ENCODE peak calls at places on chromosome 6, in ten cellular contexts. B is uterus, O is lower leg skin, A is prostate gland, N is esophagus muscularis mucosa, T is Peyer's patch, Z is spleen, I is body of pancreas, E is ovary, W is breast epithelium. R is an unnamed sample.

GRCh38 chr6:113936093-113936934 is 34.6 kb downstream of the HDAC2 start:
- DNase-seq in B (no peak), W (no peak), E (no peak), Z (peak; percentile 54), A (peak; percentile 6), T (no peak), N (no peak), O (no peak), I (no peak), R (no peak)

GRCh38 chr6:43927525-43928210 is 157.7 kb downstream of the VEGFA start:
- DNase-seq in W (no peak), A (no peak), I (no peak), N (no peak), O (no peak), E (peak; percentile 8), B (no peak), Z (peak; percentile 28), T (peak; percentile 63), R (no peak)

GRCh38 chr6:24766685-24767462 is 7.9 kb upstream of the GMNN start:
- DNase-seq in E (no peak), Z (no peak), A (no peak), N (no peak), B (no peak), W (no peak), I (no peak), T (no peak), O (no peak), R (no peak)

GRCh38 chr6:148342146-148343027 is at the start of gene SASH1:
- DNase-seq in B (peak; percentile 57), W (peak; percentile 64), O (peak; percentile 54), I (peak; percentile 75), Z (peak; percentile 76), E (peak; percentile 63), N (peak; percentile 92), T (peak; percentile 76), A (peak; percentile 61), R (no peak)

GRCh38 chr6:167214216-167214615 is 56.4 kb upstream of the GPR31 start:
- DNase-seq in B (no peak), Z (no peak), I (no peak), N (no peak), E (no peak), A (no peak), W (no peak), O (no peak), T (no peak), R (no peak)

GRCh38 chr6:130138116-130138908 is 84.4 kb downstream of the SAMD3 start:
- DNase-seq in E (no peak), W (no peak), Z (no peak), T (no peak), O (no peak), A (no peak), B (no peak), N (no peak), I (no peak), R (no peak)

GRCh38 chr6:131163886-131164285 is 28.6 kb downstream of the AKAP7 start:
- DNase-seq in N (no peak), A (no peak), E (no peak), I (no peak), B (no peak), Z (no peak), W (no peak), O (no peak), T (no peak), R (no peak)

GRCh38 chr6:91633374-91634184 is 1046.7 kb upstream of the MAP3K7 start:
- DNase-seq in N (no peak), B (no peak), E (no peak), Z (no peak), T (no peak), W (no peak), A (no peak), I (no peak), O (no peak), R (no peak)

GRCh38 chr6:6942826-6943225 is 164.9 kb upstream of the RREB1 start:
- DNase-seq in W (peak; percentile 49), Z (peak; percentile 85), E (peak; percentile 53), T (no peak), I (no peak), N (no peak), B (no peak), O (peak; percentile 28), A (no peak), R (no peak)

GRCh38 chr6:170178561-170179477 is 112.1 kb downstream of the DLL1 start:
- DNase-seq in A (peak; percentile 88), T (peak; percentile 72), B (no peak), Z (peak; percentile 74), I (peak; percentile 93), O (peak; percentile 85), N (peak; percentile 84), W (peak; percentile 12), E (no peak), R (peak; percentile 94)

GRCh38 chr6:72554203-72554564 is 67.7 kb upstream of the KCNQ5 start:
- DNase-seq in E (no peak), B (no peak), Z (no peak), A (no peak), I (no peak), O (no peak), N (no peak), W (no peak), T (no peak), R (no peak)

DNA sequence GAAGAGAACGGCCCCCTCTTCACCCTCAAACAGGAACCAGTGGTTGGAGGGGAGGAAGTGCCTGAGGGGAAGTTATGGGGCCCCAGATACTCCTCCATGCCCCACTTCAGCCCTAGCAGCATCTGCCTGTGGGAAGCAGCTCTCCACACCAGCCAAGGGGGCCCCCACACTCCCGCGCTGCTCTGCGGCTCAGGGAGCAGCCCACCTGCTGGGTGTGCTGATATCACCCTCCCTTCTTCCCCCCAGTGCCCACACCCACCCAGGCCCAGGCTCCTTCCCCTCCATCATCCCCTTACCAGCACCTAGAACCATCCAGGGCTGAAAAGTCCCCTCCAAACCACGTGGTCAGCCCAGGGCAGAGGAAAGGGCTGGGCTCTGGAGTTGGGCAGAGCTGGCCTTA is 519 bp downstream of the LST1 start:
- DNase-seq in Z (peak; percentile 91), T (peak; percentile 76), B (no peak), O (no peak), E (no peak), N (no peak), I (no peak), A (no peak), W (no peak), R (no peak)
- TF ChIP-seq POLR2A in Z (no peak), T (no peak), B (no peak), O (no peak), E (no peak), N (no peak), I (no peak), A (no peak), W (no peak), R (no peak)

GRCh38 chr6:18234564-18234963 is 29.8 kb downstream of the DEK start:
- DNase-seq in Z (no peak), T (no peak), O (no peak), I (no peak), N (no peak), E (no peak), A (no peak), B (no peak), W (no peak), R (no peak)
- TF ChIP-seq POLR2A in Z (no peak), T (no peak), O (no peak), I (no peak), N (no peak), E (no peak), A (no peak), B (no peak), W (no peak), R (no peak)

DNA sequence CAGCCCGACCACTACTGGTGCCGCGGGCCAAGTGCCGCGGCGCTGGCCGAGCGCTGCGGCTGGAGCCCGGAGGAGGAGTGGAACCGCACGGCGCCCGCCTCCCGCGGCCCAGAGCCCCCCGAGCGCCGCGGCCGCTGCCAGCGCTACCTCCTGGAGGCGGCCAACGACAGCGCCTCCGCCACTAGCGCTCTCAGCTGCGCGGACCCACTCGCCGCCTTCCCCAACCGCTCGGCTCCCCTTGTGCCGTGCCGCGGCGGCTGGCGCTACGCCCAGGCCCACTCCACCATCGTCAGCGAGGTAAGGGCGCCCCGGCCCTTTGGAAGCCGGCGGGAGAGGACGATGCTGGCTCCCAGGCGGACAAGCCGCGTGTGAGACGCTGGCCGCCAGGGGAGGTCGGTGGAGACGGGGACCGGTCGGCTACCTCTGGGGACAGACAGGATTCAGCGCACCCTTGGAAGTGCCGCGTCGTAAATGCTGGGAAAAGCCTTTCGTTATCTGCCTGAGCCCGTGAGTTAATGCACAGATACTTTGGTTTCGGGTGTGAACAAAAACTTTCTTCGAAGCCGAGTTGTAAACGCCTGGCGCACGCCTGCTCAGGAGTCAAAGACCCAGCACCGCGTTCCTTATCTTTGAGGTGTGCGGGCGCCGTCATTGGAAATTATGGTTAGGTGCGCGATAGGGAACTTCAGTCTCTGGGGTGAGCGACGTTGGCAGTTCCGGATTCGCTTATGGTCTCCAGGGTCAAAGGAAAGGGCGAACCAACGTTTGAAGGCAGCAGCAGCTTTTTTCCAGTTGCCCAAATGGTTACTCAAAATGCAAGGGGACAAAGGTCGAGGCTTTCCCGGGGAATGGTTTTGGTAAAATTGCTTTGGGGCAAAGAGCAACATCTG is 619 bp downstream of the SLC22A3 start:
- DNase-seq in B (peak; percentile 45), A (no peak), O (no peak), T (peak; percentile 64), N (no peak), Z (no peak), W (no peak), E (peak; percentile 78), I (peak; percentile 29), R (no peak)
- TF ChIP-seq POLR2A in B (no peak), A (no peak), O (no peak), T (no peak), N (no peak), Z (no peak), W (no peak), E (no peak), I (no peak), R (no peak)

GRCh38 chr6:33570806-33571636 is 9.1 kb downstream of the BAK1 start:
- DNase-seq in W (peak; percentile 73), O (peak; percentile 76), E (peak; percentile 87), T (peak; percentile 94), N (peak; percentile 96), I (peak; percentile 85), A (peak; percentile 72), B (peak; percentile 78), Z (peak; percentile 97), R (no peak)
- TF ChIP-seq POLR2A in W (no peak), O (no peak), E (no peak), T (peak; percentile 55), N (no peak), I (peak; percentile 45), A (peak; percentile 22), B (no peak), Z (peak; percentile 24), R (no peak)

DNA sequence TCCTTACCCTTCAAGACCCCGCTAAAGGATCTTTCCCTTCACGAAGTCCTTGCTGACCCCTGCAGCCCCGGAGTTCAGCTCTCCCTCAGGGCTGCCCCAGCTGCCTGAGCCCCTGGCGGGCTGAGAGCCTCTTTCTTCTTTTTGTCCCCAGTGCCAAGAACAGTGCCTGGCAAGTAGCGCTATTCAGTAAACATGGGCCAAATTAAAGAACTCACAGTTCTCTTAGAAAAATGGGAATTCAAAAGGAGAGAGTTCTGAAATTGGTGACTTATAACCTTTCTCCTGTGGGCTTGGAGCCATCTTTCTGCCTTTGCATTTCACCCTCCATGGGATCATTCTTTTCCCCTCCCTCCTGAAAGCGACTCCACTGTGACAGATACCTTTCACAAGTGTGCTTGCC is 227.2 kb downstream of the TMEM242 start:
- DNase-seq in I (peak; percentile 25), E (no peak), T (no peak), W (no peak), A (no peak), N (no peak), Z (no peak), O (no peak), B (no peak), R (no peak)
- TF ChIP-seq POLR2A in I (no peak), E (no peak), T (no peak), W (no peak), A (no peak), N (no peak), Z (no peak), O (no peak), B (no peak), R (no peak)

R was measured in vagina.